ENCODE peak calls at places on chromosomes 7 and 10, in six cellular contexts. G is left ventricle myocardium inferior, M is gastrocnemius medialis, E is fibroblast of mammary gland, K is A549, H is astrocyte of the spinal cord. F is an unnamed sample.

GRCh38 chr7:156731651-156732050 is 91.1 kb downstream of the RNF32 start:
- DNase-seq in G (no peak), M (no peak), E (no peak), K (no peak), H (peak; percentile 29), F (no peak)

GRCh38 chr7:113404245-113404644 is 285.9 kb upstream of the SMIM30 start:
- DNase-seq in G (no peak), M (no peak), E (peak; percentile 0), K (peak; percentile 3), H (no peak), F (no peak)

GRCh38 chr10:5446390-5446926 is 34.1 kb downstream of the NET1 start:
- DNase-seq in G (peak; percentile 92), M (peak; percentile 91), E (peak; percentile 73), K (peak; percentile 76), H (peak; percentile 87), F (peak; percentile 84)

GRCh38 chr10:76435154-76435553 is 1003.7 kb downstream of the LRMDA start:
- DNase-seq in G (no peak), M (peak; percentile 42), E (no peak), K (no peak), H (no peak), F (no peak)

GRCh38 chr10:5948999-5949759 is 28.2 kb downstream of the IL15RA start:
- DNase-seq in G (peak; percentile 59), M (peak; percentile 37), E (peak; percentile 72), K (peak; percentile 73), H (peak; percentile 64), F (peak; percentile 84)

GRCh38 chr7:133936074-133936473 is 191.1 kb upstream of the LRGUK start:
- DNase-seq in G (no peak), M (no peak), E (no peak), K (peak; percentile 11), H (no peak), F (no peak)

GRCh38 chr10:77970869-77971803 is 44.6 kb upstream of the DLG5 start:
- DNase-seq in G (peak; percentile 52), M (peak; percentile 94), E (peak; percentile 95), K (peak; percentile 24), H (peak; percentile 90), F (peak; percentile 91)

GRCh38 chr10:21764790-21765189 is 230.8 kb downstream of the MLLT10 start:
- DNase-seq in G (no peak), M (no peak), E (no peak), K (no peak), H (no peak), F (no peak)

GRCh38 chr10:42864575-42864974 is 82.0 kb downstream of the BMS1 start:
- DNase-seq in G (no peak), M (no peak), E (peak; percentile 7), K (no peak), H (no peak), F (no peak)

GRCh38 chr10:12638103-12638502 is 288.8 kb downstream of the CAMK1D start:
- DNase-seq in G (no peak), M (no peak), E (peak; percentile 23), K (no peak), H (peak; percentile 47), F (no peak)

GRCh38 chr10:72803119-72803505 is 90.4 kb upstream of the OIT3 start:
- DNase-seq in G (no peak), M (no peak), E (peak; percentile 7), K (no peak), H (no peak), F (no peak)

GRCh38 chr7:100372694-100373093 is 593 bp upstream of the PILRA start:
- DNase-seq in G (no peak), M (no peak), E (no peak), K (no peak), H (no peak), F (no peak)

GRCh38 chr10:119025336-119025735 is 4.2 kb upstream of the NANOS1 start:
- DNase-seq in G (peak; percentile 92), M (peak; percentile 88), E (peak; percentile 78), K (no peak), H (peak; percentile 81), F (peak; percentile 93)

GRCh38 chr7:37310322-37311080 is 138.2 kb downstream of the ELMO1 start:
- DNase-seq in G (no peak), M (no peak), E (no peak), K (no peak), H (no peak), F (no peak)

GRCh38 chr10:15420858-15421257 is 49.8 kb upstream of the FAM171A1 start:
- DNase-seq in G (no peak), M (no peak), E (no peak), K (no peak), H (no peak), F (no peak)

GRCh38 chr7:158052381-158053095 is 535.1 kb downstream of the PTPRN2 start:
- DNase-seq in G (no peak), M (no peak), E (no peak), K (no peak), H (no peak), F (no peak)

GRCh38 chr10:69328346-69328687 is 50.0 kb downstream of the HK1 start:
- DNase-seq in G (no peak), M (no peak), E (no peak), K (no peak), H (no peak), F (no peak)

GRCh38 chr7:83614112-83614511 is 34.8 kb downstream of the SEMA3E start:
- DNase-seq in G (no peak), M (no peak), E (peak; percentile 5), K (no peak), H (peak; percentile 3), F (no peak)

GRCh38 chr10:28677889-28678686 is 767 bp downstream of the BAMBI start:
- DNase-seq in G (peak; percentile 31), M (no peak), E (no peak), K (no peak), H (peak; percentile 44), F (no peak)

GRCh38 chr7:45407730-45408406 is 166.3 kb upstream of the ADCY1 start:
- DNase-seq in G (no peak), M (no peak), E (no peak), K (no peak), H (no peak), F (no peak)

GRCh38 chr7:16967174-16967868 is 85.5 kb upstream of the AGR3 start:
- DNase-seq in G (no peak), M (no peak), E (peak; percentile 94), K (no peak), H (peak; percentile 59), F (no peak)

GRCh38 chr7:91243591-91244368 is 20.5 kb upstream of the FZD1 start:
- DNase-seq in G (no peak), M (no peak), E (peak; percentile 75), K (no peak), H (peak; percentile 36), F (no peak)

GRCh38 chr10:15169555-15170407 is 1.3 kb upstream of the NMT2 start:
- DNase-seq in G (no peak), M (no peak), E (no peak), K (no peak), H (no peak), F (no peak)

GRCh38 chr10:91006752-91007346 is 86.0 kb upstream of the ANKRD1 start:
- DNase-seq in G (no peak), M (no peak), E (no peak), K (no peak), H (no peak), F (no peak)

GRCh38 chr10:30294506-30295280 is 54.4 kb downstream of the MTPAP start:
- DNase-seq in G (no peak), M (no peak), E (peak; percentile 6), K (no peak), H (no peak), F (no peak)

GRCh38 chr7:28885771-28886170 is 72.4 kb downstream of the TRIL start:
- DNase-seq in G (no peak), M (no peak), E (no peak), K (no peak), H (no peak), F (no peak)

GRCh38 chr7:28891192-28891872 is 66.8 kb downstream of the TRIL start:
- DNase-seq in G (no peak), M (no peak), E (no peak), K (no peak), H (no peak), F (no peak)

GRCh38 chr7:28889290-28889689 is 68.8 kb downstream of the TRIL start:
- DNase-seq in G (no peak), M (no peak), E (no peak), K (no peak), H (no peak), F (no peak)

GRCh38 chr7:28893888-28894287 is 64.2 kb downstream of the TRIL start:
- DNase-seq in G (no peak), M (no peak), E (no peak), K (no peak), H (no peak), F (no peak)

GRCh38 chr7:28890137-28890536 is 68.0 kb downstream of the TRIL start:
- DNase-seq in G (no peak), M (no peak), E (no peak), K (no peak), H (no peak), F (no peak)
- H3K4me3 ChIP-seq in G (no peak overlapping the region), M (no peak overlapping the region), E (no peak overlapping the region), K (no peak overlapping the region), H (no peak overlapping the region), F (no peak overlapping the region)

GRCh38 chr7:120554960-120555571 is 282.1 kb downstream of the KCND2 start:
- DNase-seq in G (no peak), M (no peak), E (peak; percentile 76), K (peak; percentile 7), H (peak; percentile 67), F (no peak)
- TF ChIP-seq CTCF in G (peak; percentile 60), M (no peak), E (peak; percentile 83), K (peak; percentile 64), H (peak; percentile 75), F (peak; percentile 23)

GRCh38 chr7:5428470-5429252 is 5.0 kb upstream of the TNRC18 start:
- DNase-seq in G (peak; percentile 74), M (peak; percentile 72), E (peak; percentile 89), K (no peak), H (peak; percentile 90), F (peak; percentile 87)
- H3K4me3 ChIP-seq in G (peak overlapping the region; percentile 100), M (peak overlapping the region; percentile 91), E (peak overlapping the region; percentile 86), K (no peak overlapping the region), H (peak overlapping the region; percentile 92), F (peak overlapping the region; percentile 84)

GRCh38 chr7:35677582-35678356 is 17.2 kb downstream of the HERPUD2 start:
- DNase-seq in G (no peak), M (no peak), E (no peak), K (no peak), H (no peak), F (no peak)

GRCh38 chr7:35670856-35671569 is 23.9 kb downstream of the HERPUD2 start:
- DNase-seq in G (no peak), M (no peak), E (no peak), K (no peak), H (no peak), F (no peak)

GRCh38 chr7:35681630-35682029 is 13.3 kb downstream of the HERPUD2 start:
- DNase-seq in G (no peak), M (no peak), E (no peak), K (no peak), H (no peak), F (no peak)

GRCh38 chr7:35680403-35681013 is 14.4 kb downstream of the HERPUD2 start:
- DNase-seq in G (no peak), M (no peak), E (no peak), K (no peak), H (no peak), F (no peak)

DNA sequence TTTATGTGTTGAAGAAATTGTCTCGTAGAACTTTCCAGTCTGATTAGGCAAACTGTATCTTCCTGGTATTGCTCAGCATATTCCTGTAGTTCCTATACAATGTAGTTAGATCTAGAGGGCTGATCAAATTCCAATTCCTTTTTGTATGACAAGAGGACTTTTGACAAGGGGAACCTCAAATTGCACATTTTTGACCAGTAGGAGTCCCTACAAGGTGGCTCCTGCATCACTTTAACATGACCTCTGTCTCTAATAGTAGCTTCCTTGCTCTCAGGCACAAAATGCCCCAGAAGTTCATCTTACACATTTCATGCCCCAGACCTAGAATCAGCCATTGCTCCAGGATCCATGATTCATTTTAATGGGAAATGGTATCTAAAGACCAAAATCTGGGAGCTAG is 18.7 kb downstream of the HERPUD2 start:
- DNase-seq in G (no peak), M (no peak), E (no peak), K (no peak), H (no peak), F (no peak)
- TF ChIP-seq CTCF in G (no peak), M (no peak), E (no peak), K (no peak), H (no peak), F (no peak)